ENCODE peak calls at places on chromosomes 6 and 20, in six cellular contexts. M is pancreas, B is heart left ventricle, Q is neuronal stem cell, V is right cardiac atrium, F is aorta. S is an unnamed sample. For H3K4me1, the result is how much of the 10 kb centered on the place peaks cover.

GRCh38 chr6:20153194-20153593 is 59.1 kb downstream of the MBOAT1 start:
- DNase-seq in F (no peak), B (no peak), M (no peak), V (no peak), Q (no peak), S (no peak)

GRCh38 chr6:44157152-44157521 is 1.5 kb upstream of the CAPN11 start:
- DNase-seq in B (no peak), V (no peak), M (no peak), F (no peak), Q (no peak), S (no peak)

GRCh38 chr6:43924222-43924702 is 154.3 kb downstream of the VEGFA start:
- DNase-seq in F (peak), M (no peak), V (peak), Q (no peak), B (no peak), S (no peak)

GRCh38 chr20:45863543-45864470 is 6.4 kb downstream of the ZSWIM3 start:
- DNase-seq in Q (no peak), M (no peak), F (no peak), B (no peak), V (no peak), S (peak)

GRCh38 chr20:44646023-44646640 is 5.4 kb downstream of the ADA start:
- DNase-seq in Q (peak), V (no peak), F (no peak), B (no peak), M (no peak), S (no peak)

GRCh38 chr6:79468116-79468515 is 69.1 kb downstream of the LCA5 start:
- DNase-seq in F (no peak), M (no peak), V (no peak), B (no peak), Q (no peak), S (no peak)

GRCh38 chr6:45375449-45375848 is 2.3 kb downstream of the SUPT3H start:
- DNase-seq in V (no peak), F (no peak), B (no peak), M (no peak), Q (no peak), S (no peak)

GRCh38 chr6:144683216-144684070 is 398.3 kb downstream of the UTRN start:
- DNase-seq in B (no peak), V (no peak), M (no peak), F (no peak), Q (no peak), S (no peak)

GRCh38 chr20:12970372-12970821 is 38.4 kb upstream of the SPTLC3 start:
- DNase-seq in Q (peak), F (no peak), B (no peak), M (no peak), V (no peak), S (peak)

GRCh38 chr6:165834613-165835259 is 171.7 kb upstream of the PDE10A start:
- DNase-seq in V (peak), M (peak), Q (no peak), F (no peak), B (peak), S (peak)

GRCh38 chr20:5602346-5602745 is 147.9 kb upstream of the SHLD1 start:
- DNase-seq in F (no peak), Q (no peak), M (no peak), V (no peak), B (no peak), S (no peak)

GRCh38 chr20:5608448-5609161 is 141.6 kb upstream of the SHLD1 start:
- DNase-seq in B (no peak), F (no peak), M (no peak), V (no peak), Q (no peak), S (peak)

GRCh38 chr20:5606347-5606746 is 143.9 kb upstream of the SHLD1 start:
- DNase-seq in Q (no peak), M (no peak), F (no peak), B (no peak), V (no peak), S (peak)

GRCh38 chr20:5612476-5613291 is 137.5 kb upstream of the SHLD1 start:
- DNase-seq in Q (no peak), F (peak), V (no peak), B (no peak), M (no peak), S (no peak)

DNA sequence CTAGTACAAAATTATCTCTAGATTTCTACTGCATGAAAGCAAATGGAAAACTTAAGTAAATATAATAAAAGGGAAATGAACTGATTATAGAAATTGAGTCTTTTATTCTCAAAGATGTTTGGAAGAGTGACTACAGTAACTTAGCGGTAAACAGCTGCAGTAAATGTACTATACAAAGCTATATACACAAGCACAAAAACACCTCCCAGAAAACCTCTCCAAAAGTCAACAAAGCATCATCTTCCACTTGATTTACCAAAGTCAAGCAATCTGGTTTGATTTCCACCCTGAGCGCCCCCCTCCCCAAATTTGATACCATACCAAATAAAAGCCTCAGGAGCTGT is 142.1 kb upstream of the SHLD1 start:
- DNase-seq in M (no peak), B (no peak), V (no peak), Q (no peak), F (no peak), S (no peak)
- H3K4me1 ChIP-seq in M (under half), B (under half), V (under half), Q (under half), F (under half), S (under half)

GRCh38 chr20:50475879-50476292 is 34.3 kb upstream of the PTPN1 start:
- DNase-seq in F (no peak), M (no peak), B (no peak), V (no peak), Q (no peak), S (peak)
- H3K4me1 ChIP-seq in F (under half), M (under half), B (under half), V (under half), Q (under half), S (under half)

GRCh38 chr6:119344306-119344705 is 5.3 kb downstream of the MAN1A1 start:
- DNase-seq in F (no peak), B (no peak), Q (no peak), M (no peak), V (no peak), S (peak)
- H3K4me1 ChIP-seq in F (under half), B (under half), Q (under half), M (under half), V (under half), S (under half)

GRCh38 chr6:75208564-75209431 is 2.9 kb upstream of the COL12A1 start:
- DNase-seq in F (peak), V (peak), Q (peak), M (peak), B (peak), S (peak)
- H3K4me1 ChIP-seq in F (under half), V (under half), Q (under half), M (under half), B (half or more), S (under half)

GRCh38 chr20:25000268-25000801 is 7.8 kb upstream of the APMAP start:
- DNase-seq in F (peak), Q (no peak), V (peak), B (no peak), M (peak), S (peak)

GRCh38 chr20:24999568-24999967 is 7.0 kb upstream of the APMAP start:
- DNase-seq in B (no peak), F (no peak), V (no peak), Q (no peak), M (no peak), S (no peak)

GRCh38 chr20:24998631-24999445 is 6.3 kb upstream of the APMAP start:
- DNase-seq in Q (no peak), M (no peak), B (no peak), F (no peak), V (no peak), S (peak)

GRCh38 chr20:24996449-24997195 is 4.1 kb upstream of the APMAP start:
- DNase-seq in V (no peak), Q (no peak), M (no peak), F (no peak), B (no peak), S (no peak)

GRCh38 chr20:24998121-24998520 is 5.6 kb upstream of the APMAP start:
- DNase-seq in V (no peak), F (no peak), Q (no peak), M (no peak), B (no peak), S (no peak)
- H3K4me1 ChIP-seq in V (under half), F (under half), Q (under half), M (under half), B (half or more), S (under half)

GRCh38 chr6:110355031-110355430 is 3.1 kb downstream of the METTL24 start:
- DNase-seq in M (no peak), F (no peak), V (no peak), B (no peak), Q (peak), S (peak)
- H3K4me1 ChIP-seq in M (under half), F (under half), V (under half), B (under half), Q (under half), S (under half)

DNA sequence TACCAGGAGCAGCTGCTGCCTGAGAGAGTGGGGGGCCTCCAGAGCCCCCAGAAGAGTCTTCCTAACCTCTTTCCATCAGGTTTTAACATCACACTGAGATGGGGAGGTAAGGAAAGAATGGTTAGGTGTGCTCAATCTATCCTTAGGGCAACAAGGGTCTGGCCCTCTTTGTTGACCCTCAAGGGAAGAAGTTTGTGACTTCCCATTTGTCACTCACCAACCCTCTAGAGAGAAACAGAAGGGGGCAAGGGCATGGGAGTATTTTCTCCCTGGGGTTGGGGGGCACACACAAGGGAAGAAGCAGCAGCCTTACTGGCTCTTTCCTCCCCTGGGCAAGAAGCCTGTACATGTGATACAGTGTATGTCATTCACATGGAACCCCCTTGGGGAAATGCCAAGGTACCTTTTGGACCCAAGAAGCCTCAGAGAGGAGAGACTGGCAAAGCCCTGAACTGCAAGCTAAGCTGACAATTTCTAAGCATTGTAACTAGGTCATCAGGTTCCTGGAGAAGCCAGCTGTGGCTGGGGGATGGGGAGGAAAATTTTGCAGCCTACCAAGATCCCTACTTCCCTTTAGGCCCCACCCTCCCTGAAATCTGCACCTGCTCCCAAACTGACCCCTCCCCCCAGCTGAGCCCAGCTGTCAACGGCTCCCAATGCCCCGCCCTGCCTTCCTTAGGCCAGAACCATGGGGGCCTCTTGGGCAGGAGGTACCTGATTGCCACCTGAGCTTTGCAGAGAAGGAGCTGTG is 14.5 kb downstream of the BCL2L1 start:
- DNase-seq in M (peak), B (peak), V (no peak), Q (no peak), F (peak), S (peak)
- H3K4me1 ChIP-seq in M (half or more), B (half or more), V (under half), Q (under half), F (under half), S (under half)

GRCh38 chr20:62367483-62368302 is 581 bp upstream of the LAMA5 start:
- DNase-seq in V (peak), F (peak), Q (no peak), B (peak), M (peak), S (no peak)

GRCh38 chr20:62369508-62370114 is 2.5 kb upstream of the LAMA5 start:
- DNase-seq in V (peak), B (peak), Q (no peak), F (no peak), M (no peak), S (no peak)

GRCh38 chr20:62367136-62367482 is at the start of gene LAMA5:
- DNase-seq in Q (peak), V (peak), M (peak), F (peak), B (peak), S (no peak)

GRCh38 chr20:62368629-62369507 is 1.8 kb upstream of the LAMA5 start:
- DNase-seq in B (peak), F (no peak), M (peak), V (peak), Q (peak), S (no peak)

GRCh38 chr20:62368303-62368628 is 1.2 kb upstream of the LAMA5 start:
- DNase-seq in B (no peak), F (no peak), M (no peak), Q (no peak), V (no peak), S (no peak)
- H3K4me1 ChIP-seq in B (half or more), F (under half), M (under half), Q (half or more), V (under half), S (under half)